ENCODE peak calls at places on chromosomes 1 and 21, in seven cellular contexts. E, P, V, O, A, Y and K are unnamed samples.

GRCh38 chr1:43549921-43550597 is 19.4 kb downstream of the PTPRF start:
- DNase-seq in V (peak; percentile 88), O (no peak), E (peak; percentile 68), Y (no peak), A (no peak), P (peak; percentile 81), K (peak; percentile 94)

GRCh38 chr1:103960710-103961109 is 211.0 kb downstream of the AMY1C start:
- DNase-seq in A (no peak), O (no peak), Y (no peak), V (no peak), P (no peak), E (no peak), K (no peak)

GRCh38 chr1:90711696-90712095 is 5.4 kb downstream of the BARHL2 start:
- DNase-seq in E (no peak), P (no peak), A (no peak), O (no peak), Y (no peak), V (no peak), K (no peak)

GRCh38 chr1:81377406-81377805 is 423.3 kb upstream of the ADGRL2 start:
- DNase-seq in V (no peak), O (no peak), Y (no peak), P (no peak), A (no peak), E (no peak), K (no peak)

GRCh38 chr1:180213401-180214177 is 16.5 kb upstream of the LHX4 start:
- DNase-seq in E (no peak), A (peak; percentile 20), V (peak; percentile 83), O (no peak), Y (no peak), P (peak; percentile 90), K (no peak)

GRCh38 chr1:197343663-197344273 is 75.7 kb downstream of the CRB1 start:
- DNase-seq in P (no peak), E (no peak), V (no peak), A (no peak), Y (no peak), O (no peak), K (no peak)

GRCh38 chr1:1573843-1574720 is 581 bp downstream of the SSU72 start:
- DNase-seq in Y (peak; percentile 91), E (no peak), A (no peak), O (peak; percentile 57), V (no peak), P (peak; percentile 85), K (peak; percentile 68)

GRCh38 chr1:16244650-16245285 is 7.8 kb upstream of the CPLANE2 start:
- DNase-seq in E (no peak), A (no peak), O (no peak), P (no peak), V (no peak), Y (no peak), K (no peak)

GRCh38 chr1:9203623-9204022 is 31.0 kb upstream of the H6PD start:
- DNase-seq in Y (no peak), V (no peak), P (no peak), A (no peak), O (no peak), E (no peak), K (no peak)

GRCh38 chr1:94106716-94107115 is 14.2 kb downstream of the ABCA4 start:
- DNase-seq in E (no peak), A (no peak), Y (no peak), O (no peak), P (no peak), V (no peak), K (no peak)

GRCh38 chr1:7333094-7333493 is 438.0 kb upstream of the VAMP3 start:
- DNase-seq in P (no peak), O (no peak), Y (no peak), V (no peak), E (no peak), A (no peak), K (no peak)

GRCh38 chr1:96931136-96931535 is 209.6 kb downstream of the PTBP2 start:
- DNase-seq in E (no peak), O (no peak), P (no peak), Y (no peak), A (no peak), V (no peak), K (no peak)

GRCh38 chr1:27522148-27522859 is 32.3 kb upstream of the WASF2 start:
- DNase-seq in Y (no peak), V (no peak), E (no peak), P (no peak), O (peak; percentile 67), A (no peak), K (no peak)

GRCh38 chr1:167126317-167126716 is 32.4 kb downstream of the STYXL2 start:
- DNase-seq in P (no peak), Y (no peak), E (no peak), A (no peak), O (no peak), V (no peak), K (no peak)

GRCh38 chr21:45277101-45278045 is 10.3 kb downstream of the POFUT2 start:
- DNase-seq in Y (no peak), V (no peak), A (no peak), E (no peak), P (no peak), O (no peak), K (no peak)

GRCh38 chr1:23066075-23066474 is 46.8 kb downstream of the KDM1A start:
- DNase-seq in O (no peak), Y (no peak), E (no peak), V (no peak), A (no peak), P (no peak), K (no peak)

GRCh38 chr1:198498881-198499280 is 41.6 kb downstream of the ATP6V1G3 start:
- DNase-seq in P (no peak), O (no peak), A (no peak), Y (no peak), E (no peak), V (no peak), K (no peak)

GRCh38 chr1:204127597-204128242 is 24.1 kb downstream of the ETNK2 start:
- DNase-seq in P (peak; percentile 50), O (peak; percentile 45), Y (peak; percentile 88), A (no peak), E (peak; percentile 62), V (peak; percentile 76), K (peak; percentile 89)

GRCh38 chr1:2800664-2801045 is 838 bp downstream of the TTC34 start:
- DNase-seq in A (no peak), V (no peak), O (no peak), E (no peak), P (no peak), Y (no peak), K (no peak)
- TF ChIP-seq JUND in A (no peak), V (no peak), O (no peak), E (no peak), P (no peak), Y (no peak), K (no peak)

DNA sequence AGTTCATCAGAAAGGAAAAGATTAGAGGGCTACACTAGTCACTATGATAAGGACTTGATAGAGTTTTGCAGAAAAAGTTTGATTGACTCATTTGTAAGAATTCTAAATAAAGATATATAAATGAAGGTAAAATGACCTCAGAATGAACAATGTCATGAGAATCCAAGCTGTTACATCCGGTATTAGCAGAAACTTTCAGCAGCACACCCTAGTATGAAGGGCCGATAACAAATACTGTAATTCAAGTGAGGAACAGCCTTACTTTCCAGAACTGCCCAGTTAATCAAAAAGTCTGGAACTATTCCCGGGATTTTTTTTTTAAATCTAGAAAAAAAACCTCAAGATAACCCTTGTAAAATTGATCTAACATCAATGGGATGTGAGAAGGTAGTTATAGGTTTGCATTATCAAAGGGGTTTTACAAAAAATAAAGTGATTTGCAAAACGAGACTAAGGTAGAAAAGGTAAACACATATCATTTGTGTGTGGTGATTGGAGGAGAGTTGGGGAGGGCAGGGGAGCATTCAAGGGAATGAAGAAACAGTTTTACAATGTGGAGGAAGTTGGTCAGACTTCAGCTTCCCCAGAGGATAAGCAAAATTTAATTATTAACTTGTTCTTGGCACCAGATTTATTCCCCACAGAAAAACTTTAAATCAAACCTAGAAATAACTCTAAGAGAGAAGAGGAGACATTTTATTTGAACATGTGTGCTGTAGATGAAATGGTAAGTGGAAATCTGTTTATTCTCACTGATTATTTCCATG is 75.9 kb upstream of the VCAM1 start:
- DNase-seq in O (no peak), Y (no peak), E (no peak), V (no peak), A (no peak), P (no peak), K (no peak)
- TF ChIP-seq JUND in O (no peak), Y (no peak), E (no peak), V (no peak), A (no peak), P (no peak), K (no peak)

DNA sequence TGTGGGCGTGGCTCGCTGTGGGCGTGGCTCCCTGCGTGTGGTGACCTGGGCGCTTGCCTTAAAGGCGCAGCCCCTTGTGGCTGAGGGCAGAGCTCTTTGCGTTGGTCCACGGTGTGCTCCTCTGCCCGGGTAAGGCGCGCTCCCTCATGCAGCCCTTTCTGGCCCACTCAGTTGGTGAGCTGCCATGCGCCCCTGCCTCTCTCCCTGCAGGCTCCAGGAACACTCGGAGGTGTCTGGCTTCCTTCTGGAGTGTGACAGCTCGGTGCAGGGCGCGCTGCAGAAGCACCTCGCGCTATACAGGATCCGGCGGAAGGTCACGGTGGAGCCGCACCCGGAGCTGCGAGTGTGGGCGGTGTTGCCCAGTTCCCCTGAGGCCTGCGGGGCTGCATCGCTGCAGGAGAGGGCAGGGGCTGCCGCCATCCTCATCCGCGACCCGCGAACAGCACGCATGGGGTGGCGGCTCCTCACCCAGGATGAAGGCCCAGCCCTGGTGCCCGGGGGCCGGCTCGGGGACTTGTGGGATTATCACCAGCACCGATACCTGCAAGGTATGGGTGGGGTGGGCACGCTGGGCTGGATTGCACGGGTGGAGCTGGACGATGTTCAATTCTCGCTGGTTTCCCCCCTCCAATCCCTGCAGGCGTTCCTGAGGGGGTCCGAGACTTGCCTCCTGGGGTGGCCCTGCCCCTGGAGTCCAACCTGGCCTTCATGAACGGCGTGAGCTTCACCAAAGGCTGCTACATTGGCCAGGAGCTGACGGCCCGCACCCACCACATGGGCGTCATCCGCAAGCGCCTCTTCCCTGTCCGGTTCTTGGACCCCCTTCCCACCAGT is 9.1 kb downstream of the IBA57 start:
- DNase-seq in A (no peak), P (peak; percentile 81), O (no peak), E (peak; percentile 35), V (peak; percentile 78), Y (peak; percentile 74), K (peak; percentile 88)
- TF ChIP-seq JUND in A (no peak), P (no peak), O (no peak), E (no peak), V (no peak), Y (no peak), K (no peak)

DNA sequence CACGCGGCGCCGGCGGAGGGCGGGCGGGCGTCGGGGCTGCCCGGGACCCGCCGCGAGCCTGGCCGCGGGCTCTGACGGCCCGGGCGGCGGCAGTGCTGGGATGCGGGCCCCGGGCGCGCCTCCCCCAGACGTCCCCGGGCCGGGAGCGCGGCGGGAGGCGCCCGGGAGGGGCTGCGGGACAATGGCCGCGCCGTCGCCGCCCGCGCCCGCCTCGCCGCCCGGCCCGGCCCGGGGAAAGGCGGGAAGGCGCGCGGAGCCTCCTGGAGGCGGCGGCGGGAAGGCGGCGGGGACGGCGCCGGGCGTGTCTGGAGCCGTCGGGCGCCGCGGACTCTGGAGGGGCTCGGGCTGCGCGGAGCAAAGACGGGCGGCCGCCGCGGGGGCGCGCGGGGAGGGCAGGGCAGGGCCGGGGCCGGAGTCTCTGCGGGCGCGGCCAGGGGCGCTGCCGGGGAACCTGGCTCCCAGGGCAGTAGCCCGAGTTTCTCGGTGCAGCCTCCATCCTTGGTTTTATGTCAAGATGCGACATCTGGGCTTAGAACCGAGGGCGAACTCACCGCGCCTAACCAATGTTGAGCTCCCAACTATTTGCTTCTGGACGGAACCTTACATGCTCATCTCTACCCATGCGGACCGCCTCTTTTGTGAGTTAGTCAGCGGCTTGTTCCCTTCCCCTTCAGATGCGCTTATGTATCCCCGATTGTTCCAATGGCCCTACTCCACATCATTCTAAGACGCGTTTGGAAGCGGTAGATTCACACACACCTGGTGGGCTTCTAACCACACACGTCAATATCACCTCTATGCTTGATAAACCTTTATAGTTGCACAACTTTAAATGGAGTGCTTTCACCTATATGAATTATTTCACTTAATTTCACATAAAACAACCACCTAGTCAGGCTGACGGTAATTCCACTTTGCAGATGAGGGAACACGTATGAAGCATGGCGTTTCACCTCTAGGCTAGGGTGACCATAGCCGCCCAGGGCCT is 651 bp downstream of the ZBTB8A start:
- DNase-seq in P (peak; percentile 35), Y (peak; percentile 86), V (peak; percentile 67), A (no peak), E (no peak), O (no peak), K (peak; percentile 41)
- TF ChIP-seq JUND in P (no peak), Y (no peak), V (no peak), A (no peak), E (no peak), O (no peak), K (no peak)